ENCODE peak calls at places on chromosome 15, in six cellular contexts. F is GM12878, G is HCT116, M is K562, Q is HepG2, Y is H1. W is an unnamed sample.

GRCh38 chr15:61749169-61749568 is 311.1 kb downstream of the VPS13C start:
- DNase-seq in F (no peak), Q (no peak), Y (no peak), M (no peak), G (no peak), W (no peak)

GRCh38 chr15:41983221-41983620 is 10.9 kb upstream of the EHD4 start:
- DNase-seq in Q (no peak), G (no peak), F (no peak), Y (no peak), M (no peak), W (no peak)

GRCh38 chr15:73770049-73770448 is 16.9 kb upstream of the INSYN1 start:
- DNase-seq in G (no peak), F (no peak), M (no peak), Q (no peak), Y (no peak), W (no peak)

GRCh38 chr15:48544816-48545215 is 100.7 kb downstream of the FBN1 start:
- DNase-seq in Y (no peak), Q (no peak), F (no peak), G (no peak), M (no peak), W (no peak)

GRCh38 chr15:68220489-68220888 is 9.0 kb downstream of the CLN6 start:
- DNase-seq in M (no peak), F (no peak), G (no peak), Q (no peak), Y (no peak), W (no peak)

GRCh38 chr15:62066663-62067447 is at the start of gene C2CD4A:
- DNase-seq in Q (peak; percentile 88), M (no peak), F (no peak), G (peak; percentile 70), Y (peak; percentile 87), W (peak; percentile 69)

GRCh38 chr15:55698653-55699052 is 44.3 kb downstream of the PRTG start:
- DNase-seq in M (no peak), Q (no peak), G (no peak), Y (no peak), F (no peak), W (no peak)

GRCh38 chr15:99102332-99103235 is 2.3 kb upstream of the SYNM start:
- DNase-seq in Y (no peak), Q (no peak), G (no peak), M (no peak), F (no peak), W (no peak)

GRCh38 chr15:22262613-22263020 is 182.3 kb downstream of the OR4M2 start:
- DNase-seq in Y (no peak), Q (no peak), M (no peak), G (no peak), F (no peak), W (no peak)

GRCh38 chr15:70284438-70285214 is 186.9 kb upstream of the TLE3 start:
- DNase-seq in F (no peak), M (no peak), G (no peak), Q (no peak), Y (no peak), W (no peak)

GRCh38 chr15:72169921-72170611 is 27.5 kb downstream of the GRAMD2A start:
- DNase-seq in G (no peak), F (no peak), Q (no peak), Y (no peak), M (peak; percentile 10), W (no peak)

GRCh38 chr15:26838742-26839460 is 28.0 kb upstream of the GABRA5 start:
- DNase-seq in F (no peak), M (peak; percentile 64), Q (no peak), G (no peak), Y (peak; percentile 89), W (peak; percentile 30)

GRCh38 chr15:42595641-42596240 is 20.3 kb downstream of the STARD9 start:
- DNase-seq in F (no peak), G (no peak), Q (no peak), Y (no peak), M (no peak), W (no peak)

GRCh38 chr15:29244544-29244943 is 25.1 kb downstream of the NSMCE3 start:
- DNase-seq in F (no peak), Q (no peak), Y (no peak), M (no peak), G (no peak), W (no peak)

GRCh38 chr15:37095993-37096877 is 4.1 kb downstream of the MEIS2 start:
- DNase-seq in M (no peak), Y (peak; percentile 71), F (no peak), G (no peak), Q (no peak), W (no peak)

GRCh38 chr15:41961803-41962202 is 10.6 kb downstream of the EHD4 start:
- DNase-seq in F (no peak), Y (no peak), G (no peak), M (no peak), Q (no peak), W (no peak)

GRCh38 chr15:31173790-31174450 is 72.4 kb upstream of the TRPM1 start:
- DNase-seq in F (no peak), M (no peak), Q (no peak), Y (no peak), G (no peak), W (no peak)

GRCh38 chr15:79990997-79991334 is 20.0 kb upstream of the BCL2A1 start:
- DNase-seq in G (no peak), Y (no peak), Q (no peak), M (no peak), F (no peak), W (no peak)

GRCh38 chr15:98798375-98798893 is 150.1 kb downstream of the IGF1R start:
- DNase-seq in F (no peak), G (no peak), Y (no peak), M (no peak), Q (no peak), W (no peak)

GRCh38 chr15:20345401-20345958 is 196.1 kb downstream of the GOLGA6L6 start:
- DNase-seq in M (peak; percentile 15), Y (no peak), F (no peak), G (no peak), Q (no peak), W (no peak)

GRCh38 chr15:20348291-20348899 is 193.2 kb downstream of the GOLGA6L6 start:
- DNase-seq in Y (no peak), Q (no peak), G (no peak), M (no peak), F (no peak), W (no peak)

GRCh38 chr15:20348900-20349773 is 192.5 kb downstream of the GOLGA6L6 start:
- DNase-seq in M (no peak), G (no peak), Y (no peak), F (no peak), Q (no peak), W (no peak)

GRCh38 chr15:20344601-20345400 is 196.8 kb downstream of the GOLGA6L6 start:
- DNase-seq in G (no peak), Q (no peak), Y (no peak), F (no peak), M (peak; percentile 15), W (no peak)

DNA sequence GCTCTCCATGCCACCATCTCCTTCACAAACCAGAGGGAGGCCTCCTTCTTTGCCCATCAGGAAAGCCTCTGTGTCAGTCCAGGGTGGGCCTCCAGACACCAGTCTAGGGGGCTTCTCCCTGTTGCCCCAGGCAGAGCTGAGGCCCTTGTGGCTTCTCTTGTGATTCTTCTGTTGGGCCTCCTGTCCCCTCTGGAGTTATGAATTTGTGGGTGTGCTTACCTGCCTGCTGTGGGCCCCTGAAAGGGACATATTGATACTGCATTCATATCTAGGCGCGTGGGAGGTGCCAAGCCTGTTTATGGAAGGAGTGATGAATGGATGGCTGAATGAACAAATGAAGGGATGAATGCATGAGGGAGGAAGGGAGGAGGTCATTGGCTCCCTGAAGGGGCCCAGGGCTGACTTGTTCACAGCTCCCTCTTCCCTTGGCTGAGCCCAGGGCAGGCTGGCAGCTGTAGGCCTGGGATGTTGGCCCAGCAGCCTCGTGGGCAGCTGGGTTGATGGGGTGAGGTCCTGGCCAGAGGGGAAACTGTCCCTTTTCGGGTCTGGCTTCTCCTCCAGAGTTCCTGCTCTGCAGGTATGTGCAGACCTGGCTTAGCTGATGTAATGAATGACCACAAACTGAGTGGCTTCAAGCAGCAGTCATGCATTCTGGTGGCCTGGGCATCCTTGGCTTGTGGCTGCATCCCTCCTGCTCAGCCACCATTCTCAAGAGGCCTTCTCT is 195.4 kb downstream of the GOLGA6L6 start:
- DNase-seq in Q (no peak), Y (no peak), M (peak; percentile 17), F (no peak), G (no peak), W (no peak)
- H3K9me3 ChIP-seq in Q (peaks cover 50% of the 10 kb centered on the region), Y (peaks cover 98% of the 10 kb centered on the region), M (no peaks in the 10 kb centered on the region), F (peaks cover under 1% of the 10 kb centered on the region), G (peaks cover 78% of the 10 kb centered on the region), W (peaks cover 19% of the 10 kb centered on the region)

GRCh38 chr15:92869263-92869940 is 30.7 kb upstream of the CHD2 start:
- DNase-seq in M (no peak), G (no peak), F (no peak), Q (peak; percentile 25), Y (no peak), W (no peak)
- TF ChIP-seq ZNF274 in M (no peak), G (no peak), F (no peak), Q (no peak), Y (no peak), W (no peak)

DNA sequence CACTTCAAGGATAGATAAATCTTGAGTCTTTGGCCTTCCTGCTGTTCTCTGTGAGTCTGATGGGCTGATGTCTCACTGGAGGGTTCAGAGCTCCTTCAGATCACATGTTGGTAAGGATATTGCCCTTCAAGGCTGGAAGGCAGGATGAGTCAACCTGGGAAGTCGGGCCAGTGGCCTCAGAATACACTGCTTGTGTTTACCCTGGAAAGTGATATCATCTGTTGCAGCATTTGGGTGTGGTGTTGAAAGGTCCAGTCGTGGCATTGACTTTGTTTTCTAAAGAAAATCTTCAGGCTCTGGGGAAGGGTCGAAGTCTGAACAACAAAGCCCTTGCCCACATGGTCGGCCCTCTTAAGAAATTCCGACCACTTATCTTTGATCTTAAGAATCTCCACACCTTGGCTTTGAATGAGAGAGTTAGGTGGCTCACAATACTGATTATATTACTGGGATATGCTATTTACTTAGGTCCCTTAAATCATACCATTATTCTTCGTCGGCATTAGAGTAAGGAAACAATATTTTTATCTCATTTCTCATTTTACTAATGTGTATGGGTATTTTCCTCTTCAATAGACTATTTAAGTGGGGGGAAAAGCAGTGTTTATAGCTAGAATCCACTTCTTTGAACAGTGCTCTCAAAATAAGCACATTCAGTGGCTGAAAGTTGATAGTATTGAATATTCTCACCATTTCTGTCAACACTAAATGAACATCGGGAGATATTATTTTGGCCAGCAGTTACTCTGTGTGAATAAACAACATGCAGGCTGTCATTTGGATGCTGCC is 303.9 kb upstream of the RASGRP1 start:
- DNase-seq in F (no peak), M (no peak), Q (peak; percentile 11), Y (no peak), G (peak; percentile 3), W (no peak)
- H3K9me3 ChIP-seq in F (no peaks in the 10 kb centered on the region), M (no peaks in the 10 kb centered on the region), Q (no peaks in the 10 kb centered on the region), Y (peaks cover 6% of the 10 kb centered on the region), G (no peaks in the 10 kb centered on the region), W (no peaks in the 10 kb centered on the region)

DNA sequence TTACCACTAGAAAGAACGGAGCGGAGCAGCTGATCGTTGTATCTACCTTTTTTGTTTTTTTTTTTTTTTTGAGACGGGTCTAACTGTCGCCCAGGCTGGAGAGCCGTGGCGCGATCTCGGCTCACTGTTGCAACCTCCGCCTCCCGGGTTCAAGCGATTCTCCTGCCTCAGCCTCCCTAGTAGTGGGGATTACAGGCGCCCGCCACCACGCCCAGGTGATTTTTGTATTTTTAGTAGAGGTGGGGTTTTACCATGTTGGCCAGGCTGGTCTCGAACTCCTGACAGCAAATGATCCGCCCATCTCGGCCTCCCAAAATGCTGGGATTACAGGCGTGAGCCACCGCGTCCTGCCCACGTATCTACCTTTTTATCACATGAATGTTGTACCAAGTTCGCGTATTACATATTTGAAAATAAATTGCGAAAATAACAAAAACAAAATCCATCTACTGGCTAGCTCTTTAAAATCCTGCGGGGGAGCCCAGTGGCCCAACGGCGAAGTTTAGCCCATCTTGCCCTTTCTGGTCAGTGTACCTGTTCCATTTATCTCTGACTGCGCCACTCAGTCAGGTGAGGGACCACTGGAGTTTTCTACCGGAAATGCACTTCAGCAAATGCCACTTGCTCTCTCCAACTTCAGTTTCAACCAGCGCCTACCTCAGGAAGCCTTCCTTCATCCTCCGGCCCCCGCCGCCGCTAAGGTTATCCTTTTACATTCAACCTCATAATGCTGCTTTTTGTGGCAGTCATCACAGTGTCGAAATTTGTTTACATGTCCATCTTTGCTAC is 1.2 kb upstream of the EIF3J start:
- DNase-seq in G (no peak), Y (peak; percentile 44), M (no peak), Q (peak; percentile 15), F (no peak), W (no peak)
- TF ChIP-seq ZNF274 in G (no peak), Y (no peak), M (no peak), Q (no peak), F (no peak), W (no peak)

W was measured in NT2/D1.